ENCODE peak calls at places on chromosomes 13 and 19, in nine cellular contexts. Y, J, C, G, B, E, R, K and T are unnamed samples.

GRCh38 chr19:45664575-45664974 is 3.4 kb upstream of the GIPR start:
- DNase-seq in G (no peak), C (no peak), Y (no peak), B (no peak), J (no peak), R (no peak), K (no peak), E (no peak), T (no peak)

GRCh38 chr13:55361141-55361540 is 1779.6 kb upstream of the PRR20A start:
- DNase-seq in E (no peak), K (no peak), G (no peak), R (no peak), B (no peak), J (no peak), Y (no peak), C (no peak), T (no peak)

GRCh38 chr19:45403781-45404556 is 900 bp downstream of the PPP1R13L start:
- DNase-seq in B (no peak), J (no peak), Y (peak), E (peak), K (peak), G (peak), C (no peak), R (no peak), T (peak)

GRCh38 chr13:21018220-21018619 is 43.2 kb downstream of the LATS2 start:
- DNase-seq in C (no peak), E (no peak), K (no peak), B (no peak), G (no peak), R (no peak), J (no peak), Y (no peak), T (no peak)

GRCh38 chr13:19185865-19186645 is 4.4 kb upstream of the TUBA3C start:
- DNase-seq in J (no peak), R (no peak), K (no peak), C (no peak), G (no peak), B (no peak), Y (no peak), E (no peak), T (no peak)

GRCh38 chr13:45162194-45162593 is 38.7 kb downstream of the KCTD4 start:
- DNase-seq in G (no peak), C (no peak), K (no peak), Y (no peak), J (no peak), E (no peak), R (peak), B (no peak), T (no peak)

GRCh38 chr19:37928527-37929286 is 21.7 kb downstream of the SIPA1L3 start:
- DNase-seq in E (no peak), Y (no peak), G (no peak), R (no peak), J (no peak), K (no peak), B (no peak), C (no peak), T (peak)

GRCh38 chr19:40831502-40832430 is 18.5 kb downstream of the CYP2A6 start:
- DNase-seq in R (peak), B (no peak), K (peak), J (peak), Y (no peak), G (no peak), E (peak), C (peak), T (no peak)

GRCh38 chr13:50611117-50611781 is 232.2 kb downstream of the DLEU7 start:
- DNase-seq in R (no peak), B (no peak), Y (no peak), J (no peak), E (no peak), K (no peak), G (no peak), C (no peak), T (no peak)

GRCh38 chr19:41528106-41528505 is 47.9 kb upstream of the CEACAM21 start:
- DNase-seq in R (no peak), C (no peak), J (no peak), Y (no peak), E (no peak), G (no peak), B (no peak), K (no peak), T (no peak)

GRCh38 chr19:53912653-53913052 is 3.6 kb downstream of the CACNG7 start:
- DNase-seq in R (no peak), K (no peak), G (no peak), Y (no peak), J (no peak), B (no peak), E (no peak), C (no peak), T (no peak)

GRCh38 chr13:21231426-21231945 is 55.0 kb downstream of the MRPL57 start:
- DNase-seq in C (no peak), B (no peak), E (no peak), K (no peak), Y (no peak), J (no peak), R (no peak), G (no peak), T (no peak)

GRCh38 chr13:79491715-79492114 is 10.8 kb downstream of the NDFIP2 start:
- DNase-seq in E (no peak), G (no peak), Y (no peak), R (peak), J (no peak), B (no peak), C (no peak), K (no peak), T (no peak)

GRCh38 chr13:108686027-108686426 is 56.6 kb downstream of the MYO16 start:
- DNase-seq in J (no peak), G (no peak), Y (no peak), R (no peak), B (no peak), C (no peak), K (no peak), E (no peak), T (no peak)

GRCh38 chr13:99959127-99959529 is 12.4 kb downstream of the ZIC5 start:
- DNase-seq in C (no peak), R (no peak), B (no peak), G (no peak), K (no peak), Y (no peak), E (no peak), J (no peak), T (no peak)

DNA sequence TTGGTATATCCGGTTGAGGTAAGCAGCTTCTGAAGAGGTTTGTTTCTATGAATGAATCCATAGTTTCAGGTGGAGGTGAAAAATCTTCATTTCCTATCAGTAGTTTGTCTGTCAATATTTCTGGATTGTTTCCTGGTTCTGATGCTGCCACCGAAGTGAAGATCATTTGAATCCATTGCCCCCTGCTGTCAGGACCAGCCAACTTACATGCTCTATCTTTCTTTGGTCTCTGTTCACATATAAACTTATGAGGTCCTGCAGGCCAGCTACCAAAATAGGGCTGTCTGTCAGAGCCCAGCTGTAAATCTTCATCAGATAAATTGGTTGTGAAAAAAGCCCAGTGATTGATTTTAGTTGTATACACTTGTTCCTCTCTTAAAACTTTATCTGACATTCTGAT is 15.2 kb upstream of the N4BP2L1 start:
- DNase-seq in G (no peak), B (no peak), R (no peak), K (peak), Y (no peak), C (no peak), E (peak), J (no peak), T (no peak)
- TF ChIP-seq CTCF in G (no peak), B (no peak), R (peak), K (no peak), Y (peak), C (peak), E (peak), J (peak), T (peak)

GRCh38 chr19:741506-742131 is 9.3 kb upstream of the MISP start:
- DNase-seq in C (no peak), R (no peak), J (no peak), E (peak), B (no peak), G (no peak), K (no peak), Y (no peak), T (no peak)
- TF ChIP-seq CTCF in C (no peak), R (no peak), J (no peak), E (peak), B (no peak), G (no peak), K (no peak), Y (no peak), T (no peak)

GRCh38 chr13:25468330-25469178 is 96.8 kb downstream of the ATP8A2 start:
- DNase-seq in B (no peak), C (no peak), R (no peak), G (no peak), K (peak), Y (no peak), E (no peak), J (no peak), T (no peak)
- TF ChIP-seq CTCF in B (no peak), C (no peak), R (no peak), G (no peak), K (no peak), Y (no peak), E (no peak), J (no peak), T (no peak)

GRCh38 chr19:57321164-57321563 is 892 bp downstream of the ZNF543 start:
- DNase-seq in G (no peak), K (no peak), C (no peak), B (no peak), Y (no peak), R (no peak), J (no peak), E (no peak), T (no peak)
- TF ChIP-seq CTCF in G (no peak), K (no peak), C (no peak), B (no peak), Y (no peak), R (no peak), J (no peak), E (no peak), T (no peak)

DNA sequence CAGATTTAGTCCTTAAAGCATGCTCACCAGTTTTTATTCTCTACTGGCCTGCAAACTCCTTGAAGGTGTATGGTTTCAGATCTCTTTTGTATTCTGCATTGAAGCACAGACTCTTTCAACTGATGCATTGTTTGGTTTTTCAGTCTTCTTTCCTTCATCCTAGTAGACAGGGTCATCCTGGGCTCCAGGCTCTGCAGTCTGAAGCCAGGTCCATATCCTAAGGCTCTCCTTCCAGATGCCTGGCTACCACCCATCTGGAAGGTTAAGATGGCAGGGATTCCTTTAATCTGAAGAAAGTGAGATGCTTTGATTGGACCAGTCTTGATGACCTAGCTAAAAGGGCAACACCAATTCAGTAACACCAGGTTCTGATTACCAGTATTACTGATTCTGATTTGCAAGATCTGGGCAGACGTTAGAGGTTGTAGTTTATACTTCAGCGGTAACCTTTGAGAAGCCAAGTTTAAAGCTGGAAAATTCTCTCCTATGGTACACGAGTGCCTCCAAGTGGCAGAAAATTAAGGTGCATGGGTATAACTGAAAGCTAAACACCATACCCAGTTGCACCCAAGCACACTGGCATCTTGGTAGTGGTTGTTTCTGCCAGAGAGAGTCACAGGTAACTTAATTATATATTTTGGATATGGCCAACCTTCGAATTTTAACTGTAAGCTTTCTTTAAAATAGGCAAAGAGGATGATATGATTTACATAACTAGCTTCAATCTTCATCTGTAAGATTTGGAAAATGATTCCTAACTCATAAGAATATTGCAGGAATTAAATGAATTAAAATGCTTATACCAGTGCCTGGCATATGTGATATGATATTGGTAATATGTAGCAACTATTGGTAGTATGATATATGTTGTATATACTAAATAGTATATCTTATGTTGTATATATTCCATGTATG is 1651.9 kb upstream of the MIR17HG start:
- DNase-seq in G (no peak), Y (no peak), J (no peak), R (no peak), B (no peak), K (peak), C (no peak), E (peak), T (no peak)
- TF ChIP-seq CTCF in G (no peak), Y (peak), J (no peak), R (peak), B (peak), K (peak), C (peak), E (peak), T (no peak)